ENCODE peak calls at places on chromosome 11, in ten cellular contexts. N is fibroblast of lung; I is BJ; J is epithelial cell of esophagus; Y is stomach; D is Peyer's patch; R is cardiac muscle cell; H is transverse colon; E is CD8-positive, alpha-beta T cell; M is bronchial epithelial cell. X is an unnamed sample.

GRCh38 chr11:133331031-133331430 is 201.3 kb downstream of the OPCML start:
- DNase-seq in N (no peak), I (no peak), J (no peak), Y (no peak), D (no peak), R (no peak), H (no peak), E (no peak), M (no peak), X (no peak)

GRCh38 chr11:57311109-57311936 is 13.4 kb downstream of the TNKS1BP1 start:
- DNase-seq in N (peak; percentile 99), I (peak; percentile 79), J (peak; percentile 98), Y (peak; percentile 94), D (peak; percentile 40), R (peak; percentile 85), H (peak; percentile 92), E (peak; percentile 58), M (peak; percentile 92), X (peak; percentile 94)

GRCh38 chr11:120226714-120227113 is 13.2 kb upstream of the POU2F3 start:
- DNase-seq in N (no peak), I (no peak), J (no peak), Y (no peak), D (no peak), R (no peak), H (no peak), E (no peak), M (no peak), X (no peak)

GRCh38 chr11:122424636-122425035 is 230.9 kb upstream of the UBASH3B start:
- DNase-seq in N (no peak), I (no peak), J (no peak), Y (no peak), D (no peak), R (no peak), H (no peak), E (no peak), M (no peak), X (no peak)

GRCh38 chr11:12754582-12755250 is 80.5 kb downstream of the TEAD1 start:
- DNase-seq in N (no peak), I (no peak), J (peak; percentile 83), Y (no peak), D (no peak), R (no peak), H (peak; percentile 15), E (no peak), M (peak; percentile 73), X (no peak)

GRCh38 chr11:107696140-107696539 is 15.7 kb downstream of the SLN start:
- DNase-seq in N (peak; percentile 93), I (peak; percentile 95), J (peak; percentile 85), Y (no peak), D (no peak), R (no peak), H (no peak), E (no peak), M (peak; percentile 93), X (no peak)

GRCh38 chr11:132125855-132126841 is 755.7 kb downstream of the NTM start:
- DNase-seq in N (peak; percentile 34), I (no peak), J (peak; percentile 27), Y (no peak), D (no peak), R (peak; percentile 20), H (no peak), E (no peak), M (no peak), X (no peak)

GRCh38 chr11:8649361-8649760 is 33.1 kb downstream of the TRIM66 start:
- DNase-seq in N (peak; percentile 46), I (no peak), J (peak; percentile 73), Y (no peak), D (no peak), R (no peak), H (no peak), E (no peak), M (peak; percentile 73), X (no peak)

GRCh38 chr11:119531091-119531490 is 108.1 kb upstream of the THY1 start:
- DNase-seq in N (no peak), I (no peak), J (no peak), Y (no peak), D (no peak), R (no peak), H (no peak), E (no peak), M (no peak), X (no peak)

GRCh38 chr11:55714982-55715888 is 53.2 kb downstream of the OR4C6 start:
- DNase-seq in N (no peak), I (no peak), J (no peak), Y (no peak), D (no peak), R (no peak), H (no peak), E (no peak), M (no peak), X (no peak)

GRCh38 chr11:83975984-83976383 is 689.8 kb upstream of the CCDC90B start:
- DNase-seq in N (no peak), I (no peak), J (no peak), Y (no peak), D (no peak), R (no peak), H (no peak), E (no peak), M (no peak), X (no peak)

GRCh38 chr11:83970061-83970671 is 684.0 kb upstream of the CCDC90B start:
- DNase-seq in N (no peak), I (no peak), J (no peak), Y (no peak), D (no peak), R (no peak), H (no peak), E (no peak), M (no peak), X (no peak)

GRCh38 chr11:83972536-83972935 is 686.4 kb upstream of the CCDC90B start:
- DNase-seq in N (no peak), I (no peak), J (no peak), Y (no peak), D (no peak), R (no peak), H (no peak), E (no peak), M (no peak), X (no peak)

DNA sequence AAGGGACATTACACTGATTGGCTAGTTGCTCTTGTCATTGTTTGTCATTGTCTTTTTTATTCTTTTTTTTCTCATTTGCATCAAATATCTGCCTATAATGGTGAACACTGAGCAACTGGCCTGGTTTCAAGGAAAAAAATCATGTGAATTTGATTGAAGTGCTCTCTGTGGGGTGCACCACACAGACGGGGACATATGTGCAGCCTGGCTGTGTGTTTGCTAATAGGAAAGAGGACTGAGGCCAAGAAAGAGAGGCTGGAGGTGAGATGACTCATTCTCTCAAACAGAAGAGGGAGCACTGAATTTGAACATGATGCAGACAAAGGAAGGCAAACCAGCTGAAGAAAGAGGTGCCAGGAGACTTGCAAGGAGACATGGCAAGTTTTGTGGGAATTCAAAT is 684.9 kb upstream of the CCDC90B start:
- DNase-seq in N (peak; percentile 14), I (no peak), J (peak; percentile 9), Y (no peak), D (no peak), R (no peak), H (no peak), E (no peak), M (peak; percentile 22), X (no peak)
- TF ChIP-seq CTCF in N (no peak), I (no peak), J (no peak), Y (no peak), D (no peak), R (no peak), H (no peak), E (no peak), M (no peak), X (no peak)

GRCh38 chr11:64271339-64272132 is 12.9 kb downstream of the BAD start:
- DNase-seq in N (peak; percentile 97), I (no peak), J (peak; percentile 95), Y (peak; percentile 92), D (peak; percentile 90), R (peak; percentile 98), H (peak; percentile 93), E (peak; percentile 90), M (peak; percentile 80), X (peak; percentile 94)
- TF ChIP-seq CTCF in N (no peak), I (peak; percentile 1), J (peak; percentile 18), Y (no peak), D (no peak), R (peak; percentile 5), H (no peak), E (no peak), M (peak; percentile 9), X (peak; percentile 35)

GRCh38 chr11:114848027-114848426 is 169.7 kb downstream of the NXPE2 start:
- DNase-seq in N (no peak), I (no peak), J (no peak), Y (no peak), D (no peak), R (no peak), H (no peak), E (no peak), M (no peak), X (no peak)

GRCh38 chr11:114847599-114847998 is 169.3 kb downstream of the NXPE2 start:
- DNase-seq in N (no peak), I (no peak), J (no peak), Y (no peak), D (no peak), R (no peak), H (no peak), E (no peak), M (no peak), X (no peak)

GRCh38 chr11:114846040-114846791 is 167.9 kb downstream of the NXPE2 start:
- DNase-seq in N (peak; percentile 8), I (no peak), J (no peak), Y (no peak), D (no peak), R (no peak), H (no peak), E (no peak), M (no peak), X (no peak)
- TF ChIP-seq CTCF in N (no peak), I (no peak), J (no peak), Y (no peak), D (no peak), R (no peak), H (no peak), E (no peak), M (no peak), X (no peak)

GRCh38 chr11:124868322-124869274 is 3.4 kb downstream of the ROBO3 start:
- DNase-seq in N (no peak), I (no peak), J (no peak), Y (no peak), D (no peak), R (no peak), H (no peak), E (no peak), M (no peak), X (no peak)

GRCh38 chr11:124869856-124870387 is 4.7 kb downstream of the ROBO3 start:
- DNase-seq in N (no peak), I (no peak), J (no peak), Y (no peak), D (no peak), R (no peak), H (no peak), E (no peak), M (no peak), X (no peak)

GRCh38 chr11:124865902-124866851 is 945 bp downstream of the ROBO3 start:
- DNase-seq in N (peak; percentile 27), I (no peak), J (peak; percentile 57), Y (peak; percentile 59), D (no peak), R (peak; percentile 70), H (peak; percentile 31), E (peak; percentile 65), M (peak; percentile 9), X (no peak)

GRCh38 chr11:124869331-124869730 is 4.1 kb downstream of the ROBO3 start:
- DNase-seq in N (no peak), I (no peak), J (no peak), Y (no peak), D (no peak), R (no peak), H (no peak), E (no peak), M (no peak), X (no peak)

GRCh38 chr11:124867700-124868099 is 2.5 kb downstream of the ROBO3 start:
- DNase-seq in N (peak; percentile 48), I (no peak), J (peak; percentile 39), Y (no peak), D (no peak), R (peak; percentile 60), H (no peak), E (no peak), M (peak; percentile 29), X (no peak)
- TF ChIP-seq CTCF in N (peak; percentile 46), I (peak; percentile 60), J (peak; percentile 46), Y (peak; percentile 54), D (no peak), R (peak; percentile 54), H (peak; percentile 48), E (no peak), M (peak; percentile 48), X (peak; percentile 64)